ENCODE peak calls at places on chromosomes 16 and 17, in seven cellular contexts. One of them, this sample, is unnamed.
A peak's percentile ranks its signal among the peaks of the same experiment; 100 is the strongest.

GRCh38 chr17:61600621-61601020 is 9.6 kb upstream of the NACA2 start:
- DNase-seq in mesendoderm: no peak
- DNase-seq in mesenchymal stem cell: no peak
- DNase-seq in IMR-90: no peak
- DNase-seq in H1: no peak
- DNase-seq in H9: no peak
- DNase-seq in trophoblast cell: no peak
- DNase-seq in this sample: no peak

GRCh38 chr16:69040144-69040909 is 65.1 kb upstream of the HAS3 start:
- DNase-seq in mesendoderm: no peak
- DNase-seq in mesenchymal stem cell: peak; percentile 36
- DNase-seq in IMR-90: peak; percentile 58
- DNase-seq in H1: no peak
- DNase-seq in H9: no peak
- DNase-seq in trophoblast cell: no peak
- DNase-seq in this sample: no peak

GRCh38 chr16:82464192-82464591 is 162.6 kb upstream of the CDH13 start:
- DNase-seq in mesendoderm: no peak
- DNase-seq in mesenchymal stem cell: no peak
- DNase-seq in IMR-90: no peak
- DNase-seq in H1: no peak
- DNase-seq in H9: no peak
- DNase-seq in trophoblast cell: no peak
- DNase-seq in this sample: no peak

GRCh38 chr17:35607239-35607817 is 20.2 kb downstream of the AP2B1 start:
- DNase-seq in mesendoderm: no peak
- DNase-seq in mesenchymal stem cell: no peak
- DNase-seq in IMR-90: peak; percentile 43
- DNase-seq in H1: no peak
- DNase-seq in H9: no peak
- DNase-seq in trophoblast cell: no peak
- DNase-seq in this sample: no peak

GRCh38 chr17:79781012-79781665 is 3.2 kb downstream of the CBX2 start:
- DNase-seq in mesendoderm: no peak
- DNase-seq in mesenchymal stem cell: no peak
- DNase-seq in IMR-90: no peak
- DNase-seq in H1: no peak
- DNase-seq in H9: no peak
- DNase-seq in trophoblast cell: no peak
- DNase-seq in this sample: no peak

GRCh38 chr16:12255919-12256665 is 279.6 kb downstream of the SNX29 start:
- DNase-seq in mesendoderm: no peak
- DNase-seq in mesenchymal stem cell: no peak
- DNase-seq in IMR-90: no peak
- DNase-seq in H1: no peak
- DNase-seq in H9: no peak
- DNase-seq in trophoblast cell: no peak
- DNase-seq in this sample: no peak

GRCh38 chr17:74430706-74431567 is 951 bp upstream of the GPRC5C start:
- DNase-seq in mesendoderm: peak; percentile 74
- DNase-seq in mesenchymal stem cell: peak; percentile 85
- DNase-seq in IMR-90: peak; percentile 4
- DNase-seq in H1: peak; percentile 78
- DNase-seq in H9: peak; percentile 79
- DNase-seq in trophoblast cell: no peak
- DNase-seq in this sample: peak; percentile 66

GRCh38 chr17:29566473-29567361 is at the start of gene ABHD15:
- DNase-seq in mesendoderm: peak; percentile 47
- DNase-seq in mesenchymal stem cell: peak; percentile 78
- DNase-seq in IMR-90: peak; percentile 59
- DNase-seq in H1: peak; percentile 81
- DNase-seq in H9: peak; percentile 65
- DNase-seq in trophoblast cell: peak; percentile 70
- DNase-seq in this sample: peak; percentile 55

GRCh38 chr17:49434821-49435581 is 20.3 kb upstream of the PHB1 start:
- DNase-seq in mesendoderm: peak; percentile 83
- DNase-seq in mesenchymal stem cell: peak; percentile 66
- DNase-seq in IMR-90: peak; percentile 41
- DNase-seq in H1: peak; percentile 87
- DNase-seq in H9: peak; percentile 89
- DNase-seq in trophoblast cell: no peak
- DNase-seq in this sample: peak; percentile 69

GRCh38 chr16:66905633-66906539 is 12.8 kb downstream of the CDH16 start:
- DNase-seq in mesendoderm: peak; percentile 55
- DNase-seq in mesenchymal stem cell: no peak
- DNase-seq in IMR-90: no peak
- DNase-seq in H1: no peak
- DNase-seq in H9: peak; percentile 80
- DNase-seq in trophoblast cell: no peak
- DNase-seq in this sample: no peak

DNA sequence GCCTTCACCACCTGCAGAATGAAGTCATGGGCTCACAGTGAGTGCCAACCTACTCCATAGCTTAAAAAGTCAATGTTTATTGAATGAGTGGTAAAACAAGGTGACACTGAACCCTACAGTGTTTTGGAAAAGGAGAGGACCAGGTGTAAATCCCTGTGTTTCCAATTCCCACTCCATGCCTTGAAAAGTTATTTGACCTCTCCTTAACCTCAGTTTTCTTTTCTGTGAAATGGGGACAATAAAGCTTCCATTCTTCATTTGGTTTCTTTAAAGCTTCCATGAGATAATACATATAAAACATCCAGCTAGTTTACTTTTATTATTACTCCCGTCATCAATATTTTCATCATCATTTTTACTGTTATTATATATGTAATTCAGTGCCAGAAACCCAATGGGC is 48.0 kb upstream of the ACSM2B start:
- DNase-seq in mesendoderm: no peak
- DNase-seq in mesenchymal stem cell: no peak
- DNase-seq in IMR-90: no peak
- DNase-seq in H1: no peak
- DNase-seq in H9: no peak
- DNase-seq in trophoblast cell: no peak
- DNase-seq in this sample: no peak
- H2AK5ac ChIP-seq in mesendoderm: no peak overlapping the region
- H2AK5ac ChIP-seq in mesenchymal stem cell: no peak overlapping the region
- H2AK5ac ChIP-seq in IMR-90: no peak overlapping the region
- H2AK5ac ChIP-seq in H1: no peak overlapping the region
- H2AK5ac ChIP-seq in H9: no peak overlapping the region
- H2AK5ac ChIP-seq in trophoblast cell: no peak overlapping the region
- H2AK5ac ChIP-seq in this sample: no peak overlapping the region

GRCh38 chr17:83156408-83156807 is 77.0 kb downstream of the METRNL start:
- DNase-seq in mesendoderm: no peak
- DNase-seq in mesenchymal stem cell: no peak
- DNase-seq in IMR-90: no peak
- DNase-seq in H1: no peak
- DNase-seq in H9: no peak
- DNase-seq in trophoblast cell: no peak
- DNase-seq in this sample: no peak
- H2AK5ac ChIP-seq in mesendoderm: no peak overlapping the region
- H2AK5ac ChIP-seq in mesenchymal stem cell: peak overlapping the region; percentile 41
- H2AK5ac ChIP-seq in IMR-90: no peak overlapping the region
- H2AK5ac ChIP-seq in H1: no peak overlapping the region
- H2AK5ac ChIP-seq in H9: no peak overlapping the region
- H2AK5ac ChIP-seq in trophoblast cell: no peak overlapping the region
- H2AK5ac ChIP-seq in this sample: no peak overlapping the region

DNA sequence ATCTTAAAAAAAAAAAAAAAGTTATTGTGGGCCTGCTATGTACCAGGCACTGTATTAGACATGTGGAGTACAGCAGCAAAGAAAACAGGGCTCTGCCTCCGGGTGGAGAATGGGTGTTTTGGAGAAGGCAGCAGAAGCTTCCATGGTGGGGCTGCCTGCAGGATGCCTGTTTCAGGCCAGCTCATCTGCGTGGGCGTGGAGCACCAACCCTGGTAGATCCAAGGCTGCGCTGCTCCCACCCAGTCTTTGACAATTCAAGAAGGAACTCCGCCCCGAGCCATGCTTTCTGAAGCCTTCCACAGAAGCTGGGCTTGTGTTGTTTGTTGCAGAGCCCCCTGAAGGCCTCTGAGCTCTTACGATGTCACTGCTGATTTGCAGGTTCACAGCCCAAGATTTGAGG is 23.2 kb upstream of the CACNG1 start:
- DNase-seq in mesendoderm: no peak
- DNase-seq in mesenchymal stem cell: no peak
- DNase-seq in IMR-90: no peak
- DNase-seq in H1: no peak
- DNase-seq in H9: no peak
- DNase-seq in trophoblast cell: no peak
- DNase-seq in this sample: no peak
- H2AK5ac ChIP-seq in mesendoderm: no peak overlapping the region
- H2AK5ac ChIP-seq in mesenchymal stem cell: no peak overlapping the region
- H2AK5ac ChIP-seq in IMR-90: no peak overlapping the region
- H2AK5ac ChIP-seq in H1: no peak overlapping the region
- H2AK5ac ChIP-seq in H9: no peak overlapping the region
- H2AK5ac ChIP-seq in trophoblast cell: no peak overlapping the region
- H2AK5ac ChIP-seq in this sample: no peak overlapping the region

GRCh38 chr17:40355804-40356758 is 8.5 kb downstream of the GJD3 start:
- DNase-seq in mesendoderm: no peak
- DNase-seq in mesenchymal stem cell: no peak
- DNase-seq in IMR-90: no peak
- DNase-seq in H1: no peak
- DNase-seq in H9: no peak
- DNase-seq in trophoblast cell: no peak
- DNase-seq in this sample: no peak

GRCh38 chr17:40352779-40353394 is 11.7 kb downstream of the GJD3 start:
- DNase-seq in mesendoderm: peak; percentile 60
- DNase-seq in mesenchymal stem cell: no peak
- DNase-seq in IMR-90: no peak
- DNase-seq in H1: no peak
- DNase-seq in H9: no peak
- DNase-seq in trophoblast cell: no peak
- DNase-seq in this sample: no peak

GRCh38 chr17:40354191-40355122 is 10.1 kb downstream of the GJD3 start:
- DNase-seq in mesendoderm: no peak
- DNase-seq in mesenchymal stem cell: no peak
- DNase-seq in IMR-90: no peak
- DNase-seq in H1: no peak
- DNase-seq in H9: no peak
- DNase-seq in trophoblast cell: no peak
- DNase-seq in this sample: no peak

GRCh38 chr17:40356906-40357861 is 7.4 kb downstream of the GJD3 start:
- DNase-seq in mesendoderm: no peak
- DNase-seq in mesenchymal stem cell: no peak
- DNase-seq in IMR-90: no peak
- DNase-seq in H1: no peak
- DNase-seq in H9: no peak
- DNase-seq in trophoblast cell: no peak
- DNase-seq in this sample: no peak

DNA sequence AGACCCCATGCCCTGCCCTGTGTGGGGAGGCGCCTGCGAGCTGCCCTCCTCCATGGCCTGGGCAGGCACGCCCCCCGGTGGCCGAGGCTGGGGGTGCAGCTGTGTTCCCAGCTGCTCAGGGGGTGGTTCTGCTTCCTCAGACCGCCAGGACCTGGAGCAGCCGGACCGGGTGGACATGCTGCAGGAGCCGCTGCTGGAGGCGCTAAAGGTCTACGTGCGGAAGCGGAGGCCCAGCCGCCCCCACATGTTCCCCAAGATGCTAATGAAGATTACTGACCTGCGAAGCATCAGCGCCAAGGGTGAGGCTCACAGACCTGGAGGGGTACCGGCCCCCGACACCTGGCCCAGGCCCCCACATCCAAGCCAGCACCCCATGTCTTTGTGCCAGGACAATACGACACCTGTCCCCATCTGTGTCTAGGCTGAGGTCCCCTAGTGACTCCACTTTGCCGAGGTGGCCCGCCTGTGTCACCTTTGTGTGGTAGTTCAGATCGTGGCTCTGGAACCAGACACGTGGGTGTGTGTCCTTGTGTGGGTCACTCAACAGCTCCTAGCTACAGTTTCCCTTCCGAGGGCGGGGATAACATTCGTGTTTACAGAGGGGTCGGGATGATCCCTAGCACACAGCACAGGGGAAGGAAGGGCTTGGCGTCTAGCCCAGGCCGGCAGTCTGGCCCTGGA is 9.3 kb downstream of the GJD3 start:
- DNase-seq in mesendoderm: peak; percentile 79
- DNase-seq in mesenchymal stem cell: peak; percentile 68
- DNase-seq in IMR-90: peak; percentile 43
- DNase-seq in H1: peak; percentile 100
- DNase-seq in H9: peak; percentile 95
- DNase-seq in trophoblast cell: peak; percentile 64
- DNase-seq in this sample: peak; percentile 72
- H2AK5ac ChIP-seq in mesendoderm: no peak overlapping the region
- H2AK5ac ChIP-seq in mesenchymal stem cell: no peak overlapping the region
- H2AK5ac ChIP-seq in IMR-90: peak overlapping the region; percentile 46
- H2AK5ac ChIP-seq in H1: no peak overlapping the region
- H2AK5ac ChIP-seq in H9: no peak overlapping the region
- H2AK5ac ChIP-seq in trophoblast cell: no peak overlapping the region
- H2AK5ac ChIP-seq in this sample: no peak overlapping the region

GRCh38 chr17:78611636-78612035 is 34.4 kb upstream of the DNAH17 start:
- DNase-seq in mesendoderm: no peak
- DNase-seq in mesenchymal stem cell: peak; percentile 87
- DNase-seq in IMR-90: peak; percentile 59
- DNase-seq in H1: no peak
- DNase-seq in H9: no peak
- DNase-seq in trophoblast cell: no peak
- DNase-seq in this sample: no peak
- H2AK5ac ChIP-seq in mesendoderm: no peak overlapping the region
- H2AK5ac ChIP-seq in mesenchymal stem cell: no peak overlapping the region
- H2AK5ac ChIP-seq in IMR-90: no peak overlapping the region
- H2AK5ac ChIP-seq in H1: no peak overlapping the region
- H2AK5ac ChIP-seq in H9: no peak overlapping the region
- H2AK5ac ChIP-seq in trophoblast cell: no peak overlapping the region
- H2AK5ac ChIP-seq in this sample: no peak overlapping the region

GRCh38 chr16:5557448-5557847 is 459.9 kb upstream of the EEF2KMT start:
- DNase-seq in mesendoderm: no peak
- DNase-seq in mesenchymal stem cell: no peak
- DNase-seq in IMR-90: no peak
- DNase-seq in H1: no peak
- DNase-seq in H9: no peak
- DNase-seq in trophoblast cell: no peak
- DNase-seq in this sample: no peak

GRCh38 chr16:5560084-5560483 is 462.5 kb upstream of the EEF2KMT start:
- DNase-seq in mesendoderm: peak; percentile 48
- DNase-seq in mesenchymal stem cell: no peak
- DNase-seq in IMR-90: no peak
- DNase-seq in H1: no peak
- DNase-seq in H9: no peak
- DNase-seq in trophoblast cell: no peak
- DNase-seq in this sample: no peak

DNA sequence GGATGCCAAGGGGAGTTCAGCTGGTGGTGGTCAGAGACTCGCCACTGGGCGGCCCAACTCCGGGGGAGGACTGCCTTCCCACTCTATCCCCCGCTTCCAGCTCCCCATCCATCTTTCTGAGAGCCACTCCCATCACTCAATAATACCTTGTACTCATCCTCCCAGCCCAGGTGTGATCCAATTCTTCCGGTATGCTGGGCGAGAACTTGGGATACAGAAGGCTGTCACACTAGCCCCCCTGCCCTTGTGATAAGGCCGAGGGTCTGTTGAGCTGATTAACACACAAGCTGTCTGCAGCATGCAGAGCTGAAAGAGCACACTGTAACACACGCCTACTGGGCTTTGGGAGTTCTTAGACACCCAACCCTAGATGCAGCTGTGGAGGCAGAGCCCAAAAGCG is 460.4 kb upstream of the EEF2KMT start:
- DNase-seq in mesendoderm: peak; percentile 83
- DNase-seq in mesenchymal stem cell: no peak
- DNase-seq in IMR-90: no peak
- DNase-seq in H1: no peak
- DNase-seq in H9: no peak
- DNase-seq in trophoblast cell: no peak
- DNase-seq in this sample: no peak
- H2AK5ac ChIP-seq in mesendoderm: no peak overlapping the region
- H2AK5ac ChIP-seq in mesenchymal stem cell: no peak overlapping the region
- H2AK5ac ChIP-seq in IMR-90: no peak overlapping the region
- H2AK5ac ChIP-seq in H1: no peak overlapping the region
- H2AK5ac ChIP-seq in H9: no peak overlapping the region
- H2AK5ac ChIP-seq in trophoblast cell: no peak overlapping the region
- H2AK5ac ChIP-seq in this sample: no peak overlapping the region